ENCODE peak calls at places on chromosomes 11 and 22, in nine cellular contexts. D is hepatocyte; W is A549; M is spleen; B is kidney; L is naive thymus-derived CD4-positive, alpha-beta T cell; V is cardiac fibroblast; P is AG04449; Y is tibial artery. H is an unnamed sample.

GRCh38 chr11:122983438-122984185 is 2.0 kb upstream of the BSX start:
- DNase-seq in D (no peak), W (no peak), M (no peak), B (no peak), L (no peak), V (no peak), P (no peak), Y (no peak), H (no peak)

GRCh38 chr11:56740886-56741285 is 7.6 kb downstream of the OR9G4 start:
- DNase-seq in D (no peak), W (no peak), M (no peak), B (no peak), L (no peak), V (no peak), P (no peak), Y (no peak), H (no peak)

GRCh38 chr22:27773236-27773550 is 28.4 kb downstream of the MN1 start:
- DNase-seq in D (no peak), W (no peak), M (no peak), B (no peak), L (no peak), V (no peak), P (no peak), Y (no peak), H (no peak)

GRCh38 chr11:123578778-123579481 is 75.5 kb downstream of the SCN3B start:
- DNase-seq in D (no peak), W (no peak), M (no peak), B (no peak), L (no peak), V (no peak), P (no peak), Y (no peak), H (no peak)

GRCh38 chr11:102014756-102015155 is 32.5 kb upstream of the CFAP300 start:
- DNase-seq in D (no peak), W (no peak), M (no peak), B (no peak), L (no peak), V (no peak), P (no peak), Y (no peak), H (no peak)

GRCh38 chr22:44193537-44193896 is 12.8 kb downstream of the PARVG start:
- DNase-seq in D (no peak), W (no peak), M (no peak), B (no peak), L (no peak), V (no peak), P (no peak), Y (no peak), H (no peak)

GRCh38 chr11:1921576-1922141 is 2.2 kb downstream of the TNNT3 start:
- DNase-seq in D (no peak), W (no peak), M (peak; percentile 72), B (no peak), L (no peak), V (peak; percentile 93), P (no peak), Y (peak; percentile 60), H (peak; percentile 67)

GRCh38 chr11:124538019-124538418 is 5.4 kb downstream of the OR8B12 start:
- DNase-seq in D (peak; percentile 18), W (no peak), M (no peak), B (no peak), L (no peak), V (peak; percentile 93), P (peak; percentile 10), Y (peak; percentile 45), H (no peak)

GRCh38 chr11:66851698-66852465 is 5.0 kb upstream of the LRFN4 start:
- DNase-seq in D (no peak), W (no peak), M (peak; percentile 64), B (peak; percentile 59), L (no peak), V (no peak), P (no peak), Y (no peak), H (no peak)

GRCh38 chr22:39814899-39815298 is 78.7 kb downstream of the ENTHD1 start:
- DNase-seq in D (no peak), W (no peak), M (no peak), B (no peak), L (no peak), V (peak; percentile 34), P (no peak), Y (no peak), H (no peak)

GRCh38 chr22:39819429-39819828 is 74.1 kb downstream of the ENTHD1 start:
- DNase-seq in D (no peak), W (no peak), M (no peak), B (no peak), L (no peak), V (no peak), P (no peak), Y (no peak), H (no peak)

GRCh38 chr22:39820266-39820665 is 73.3 kb downstream of the ENTHD1 start:
- DNase-seq in D (no peak), W (peak; percentile 11), M (no peak), B (no peak), L (no peak), V (peak; percentile 52), P (peak; percentile 24), Y (no peak), H (peak; percentile 63)

GRCh38 chr22:39818050-39818449 is 75.5 kb downstream of the ENTHD1 start:
- DNase-seq in D (no peak), W (no peak), M (no peak), B (no peak), L (no peak), V (no peak), P (no peak), Y (no peak), H (peak; percentile 57)

GRCh38 chr22:39815882-39816395 is 77.6 kb downstream of the ENTHD1 start:
- DNase-seq in D (no peak), W (no peak), M (no peak), B (no peak), L (no peak), V (no peak), P (no peak), Y (peak; percentile 28), H (no peak)
- H3K4me3 ChIP-seq in D (no peak overlapping the region), W (no peak overlapping the region), M (no peak overlapping the region), B (no peak overlapping the region), L (no peak overlapping the region), V (no peak overlapping the region), P (no peak overlapping the region), Y (no peak overlapping the region), H (no peak overlapping the region)

DNA sequence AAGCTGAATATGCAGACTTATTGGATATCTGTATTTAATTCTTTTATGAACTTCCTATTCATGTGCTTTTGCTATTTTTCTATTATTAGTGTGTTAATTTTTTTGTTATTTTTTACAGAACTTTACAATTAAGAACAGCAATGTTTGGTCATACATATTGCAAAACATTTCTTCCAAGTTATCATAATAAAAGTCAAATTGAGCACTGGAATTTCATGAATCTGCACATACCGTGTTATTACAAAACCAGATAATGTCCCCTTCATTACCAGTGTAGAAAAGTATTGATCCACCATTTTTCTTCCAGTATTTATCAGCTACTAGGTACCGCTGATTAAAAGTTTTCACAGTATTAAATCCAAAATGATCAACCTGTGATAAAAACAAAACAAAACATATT is 40.5 kb downstream of the PRCP start:
- DNase-seq in D (no peak), W (no peak), M (no peak), B (no peak), L (no peak), V (peak; percentile 50), P (no peak), Y (no peak), H (no peak)
- H3K4me3 ChIP-seq in D (no peak overlapping the region), W (no peak overlapping the region), M (no peak overlapping the region), B (no peak overlapping the region), L (no peak overlapping the region), V (no peak overlapping the region), P (no peak overlapping the region), Y (no peak overlapping the region), H (no peak overlapping the region)

GRCh38 chr11:116990811-116991210 is 107.4 kb downstream of the SIK3 start:
- DNase-seq in D (no peak), W (no peak), M (no peak), B (no peak), L (no peak), V (no peak), P (no peak), Y (no peak), H (no peak)

GRCh38 chr11:116990061-116990473 is 108.2 kb downstream of the SIK3 start:
- DNase-seq in D (peak; percentile 16), W (no peak), M (no peak), B (no peak), L (no peak), V (peak; percentile 87), P (peak; percentile 61), Y (no peak), H (no peak)

GRCh38 chr11:116991491-116991890 is 106.7 kb downstream of the SIK3 start:
- DNase-seq in D (no peak), W (no peak), M (no peak), B (no peak), L (no peak), V (no peak), P (no peak), Y (no peak), H (no peak)

GRCh38 chr11:116993599-116993998 is 104.6 kb downstream of the SIK3 start:
- DNase-seq in D (peak; percentile 11), W (no peak), M (no peak), B (no peak), L (peak; percentile 64), V (peak; percentile 25), P (no peak), Y (no peak), H (no peak)

DNA sequence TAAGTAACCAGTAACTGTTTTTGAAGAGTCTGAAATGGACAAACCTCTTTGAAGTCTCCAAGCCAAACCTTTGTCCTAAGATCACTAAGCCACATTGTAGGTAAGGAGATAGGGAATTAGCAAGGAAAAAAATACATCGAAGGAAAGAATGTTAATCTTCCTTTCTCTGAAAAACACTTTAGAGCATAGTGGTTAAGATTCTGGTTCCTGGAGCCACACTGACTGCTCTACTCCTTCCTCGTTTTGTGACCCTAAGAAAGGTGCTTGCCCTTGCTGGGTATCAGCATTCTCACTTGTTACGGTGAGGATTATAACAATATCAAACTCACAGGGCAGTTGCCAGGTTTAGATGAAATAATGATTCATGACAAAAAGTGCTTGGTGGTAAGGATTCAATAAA is 104.0 kb downstream of the SIK3 start:
- DNase-seq in D (no peak), W (no peak), M (no peak), B (no peak), L (no peak), V (no peak), P (no peak), Y (no peak), H (no peak)
- H3K4me3 ChIP-seq in D (no peak overlapping the region), W (no peak overlapping the region), M (no peak overlapping the region), B (no peak overlapping the region), L (no peak overlapping the region), V (no peak overlapping the region), P (no peak overlapping the region), Y (no peak overlapping the region), H (no peak overlapping the region)

DNA sequence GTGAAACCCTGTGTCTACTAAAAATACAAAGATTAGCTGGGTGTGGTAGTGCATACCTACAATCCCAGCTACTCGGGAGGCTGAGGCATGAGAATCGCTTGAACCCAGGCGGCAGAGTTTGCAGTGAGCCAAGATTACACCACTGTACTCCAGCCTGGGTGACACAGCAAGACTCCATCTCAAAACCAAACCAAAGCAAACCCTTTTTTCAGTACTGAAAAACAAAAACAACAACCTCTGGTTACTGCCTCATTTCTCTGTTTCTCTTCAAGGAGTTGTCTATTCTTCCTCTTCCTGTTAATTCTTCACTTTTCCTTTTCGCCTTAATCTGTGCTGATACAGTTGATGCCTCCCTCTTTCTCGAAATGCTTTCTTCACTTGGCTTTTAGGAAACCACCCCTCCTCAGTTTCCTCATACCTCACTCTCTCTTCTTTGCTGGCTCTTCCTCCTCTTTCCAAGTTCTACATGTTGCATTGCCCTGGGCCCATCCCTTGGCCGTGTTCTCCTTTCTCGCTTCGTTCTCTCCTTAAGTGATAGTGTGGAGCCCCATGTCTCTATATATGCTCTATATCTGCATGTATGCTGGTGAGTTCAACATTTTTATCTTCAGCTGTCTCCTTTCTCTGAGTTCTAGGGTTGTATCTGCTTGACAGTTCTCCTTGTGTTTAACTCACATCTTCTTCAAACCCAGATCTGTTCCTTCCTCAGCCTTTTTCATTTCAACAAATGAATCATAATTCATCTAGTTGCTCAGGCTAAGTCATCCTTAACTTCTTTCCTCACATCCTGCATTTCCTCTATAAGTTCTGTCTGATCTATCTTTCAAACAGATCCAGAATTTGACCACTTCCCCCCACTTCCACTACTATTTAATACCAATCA is 37.1 kb downstream of the NUCB2 start:
- DNase-seq in D (no peak), W (no peak), M (no peak), B (no peak), L (no peak), V (no peak), P (peak; percentile 1), Y (no peak), H (no peak)
- H3K4me3 ChIP-seq in D (no peak overlapping the region), W (no peak overlapping the region), M (no peak overlapping the region), B (no peak overlapping the region), L (no peak overlapping the region), V (no peak overlapping the region), P (no peak overlapping the region), Y (no peak overlapping the region), H (no peak overlapping the region)